ENCODE peak calls at places on chromosomes 13 and 19, in seven cellular contexts. E is GM23338; Q is CD4-positive, alpha-beta T cell; W is tibial nerve; M is activated CD4-positive, CD25-positive, alpha-beta regulatory T cell treated with anti-CD3 and anti-CD28 coated beads, Interleukin-2, amount 50 U/mL, for 16 hours; P is germinal center; G is brain microvascular endothelial cell. N is an unnamed sample.

GRCh38 chr13:30256713-30257432 is 50.5 kb downstream of the KATNAL1 start:
- DNase-seq in M (no peak), Q (no peak), E (peak), P (no peak), W (no peak), G (no peak), N (no peak)

GRCh38 chr13:87677334-87678234 is 6.4 kb downstream of the SLITRK5 start:
- DNase-seq in M (no peak), Q (no peak), P (no peak), G (no peak), E (peak), W (no peak), N (no peak)

GRCh38 chr13:52371736-52372247 is 34.2 kb downstream of the THSD1 start:
- DNase-seq in W (no peak), P (no peak), G (peak), E (no peak), M (no peak), Q (no peak), N (no peak)

GRCh38 chr13:98279473-98280175 is 102.6 kb upstream of the RNF113B start:
- DNase-seq in G (no peak), M (no peak), W (no peak), E (no peak), Q (no peak), P (peak), N (no peak)

GRCh38 chr19:34243876-34244578 is 10.3 kb upstream of the GARRE1 start:
- DNase-seq in W (no peak), E (no peak), P (no peak), M (no peak), Q (no peak), G (no peak), N (no peak)

GRCh38 chr19:29526730-29527499 is 1.1 kb downstream of the VSTM2B start:
- DNase-seq in E (peak), Q (no peak), W (no peak), M (no peak), P (peak), G (no peak), N (no peak)

GRCh38 chr13:114279146-114279545 is 2.3 kb upstream of the UPF3A start:
- DNase-seq in M (no peak), G (no peak), E (no peak), P (no peak), Q (no peak), W (no peak), N (no peak)

GRCh38 chr13:36346222-36347083 is at the start of gene SPART:
- DNase-seq in E (peak), W (peak), P (peak), G (peak), Q (peak), M (peak), N (peak)

GRCh38 chr13:67094952-67095351 is 135.2 kb downstream of the PCDH9 start:
- DNase-seq in P (no peak), W (no peak), G (no peak), E (no peak), M (no peak), Q (no peak), N (no peak)

GRCh38 chr19:17153996-17154395 is 61.2 kb upstream of the USE1 start:
- DNase-seq in M (no peak), Q (no peak), E (no peak), G (no peak), W (no peak), P (no peak), N (no peak)

GRCh38 chr19:2663920-2664571 is 38.4 kb downstream of the GNG7 start:
- DNase-seq in P (peak), E (no peak), W (no peak), M (no peak), G (no peak), Q (no peak), N (no peak)

GRCh38 chr19:54162241-54162805 is 2.8 kb upstream of the LENG1 start:
- DNase-seq in P (peak), M (peak), W (peak), E (peak), G (peak), Q (peak), N (no peak)

GRCh38 chr13:52029569-52029968 is 5.1 kb downstream of the UTP14C start:
- DNase-seq in E (no peak), Q (no peak), W (no peak), P (no peak), G (no peak), M (no peak), N (no peak)

GRCh38 chr19:42461700-42462324 is 19.1 kb upstream of the CXCL17 start:
- DNase-seq in E (no peak), P (no peak), G (no peak), M (no peak), W (no peak), Q (no peak), N (no peak)

GRCh38 chr13:109595466-109595865 is 190.9 kb downstream of the IRS2 start:
- DNase-seq in Q (no peak), W (no peak), M (no peak), P (no peak), E (no peak), G (no peak), N (no peak)

GRCh38 chr19:38115264-38115802 is 108.7 kb downstream of the DPF1 start:
- DNase-seq in E (no peak), W (no peak), Q (no peak), G (no peak), M (no peak), P (no peak), N (no peak)

GRCh38 chr13:42110410-42111155 is 62.1 kb downstream of the DGKH start:
- DNase-seq in E (peak), P (peak), Q (no peak), W (no peak), M (peak), G (peak), N (no peak)

GRCh38 chr19:50331187-50332013 is 2.2 kb upstream of the KCNC3 start:
- DNase-seq in E (peak), P (no peak), G (no peak), Q (no peak), W (no peak), M (no peak), N (no peak)

GRCh38 chr19:1085676-1086442 is 9.3 kb downstream of the POLR2E start:
- DNase-seq in G (no peak), E (no peak), Q (no peak), P (no peak), W (no peak), M (no peak), N (no peak)

GRCh38 chr19:18496167-18496979 is 25.5 kb downstream of the ELL start:
- DNase-seq in M (no peak), G (peak), W (no peak), P (no peak), E (no peak), Q (peak), N (no peak)

GRCh38 chr19:35248310-35249145 is at the start of gene LSR:
- DNase-seq in Q (peak), M (peak), W (no peak), E (peak), P (peak), G (no peak), N (no peak)

GRCh38 chr19:45767410-45767880 is 1.6 kb downstream of the SIX5 start:
- DNase-seq in G (peak), Q (no peak), E (peak), M (no peak), P (no peak), W (peak), N (no peak)

GRCh38 chr19:3642987-3643386 is 16.4 kb upstream of the CACTIN start:
- DNase-seq in M (no peak), W (no peak), E (peak), P (no peak), Q (no peak), G (no peak), N (no peak)

GRCh38 chr13:114090476-114090875 is 41.9 kb downstream of the RASA3 start:
- DNase-seq in W (peak), M (no peak), Q (no peak), E (no peak), P (no peak), G (no peak), N (no peak)

GRCh38 chr13:91904597-91904996 is 506.2 kb downstream of the GPC5 start:
- DNase-seq in P (no peak), E (no peak), W (no peak), Q (no peak), G (no peak), M (no peak), N (no peak)

GRCh38 chr19:4304509-4305252 is at the start of gene FSD1:
- DNase-seq in M (peak), W (no peak), E (peak), G (peak), P (peak), Q (peak), N (no peak)

N was measured in cortex of kidney.